ENCODE peak calls at places on chromosomes 1 and 21, in nine cellular contexts. One of them, this sample, is unnamed.

GRCh38 chr1:8342325-8342724 is 24.4 kb downstream of the SLC45A1 start:
- DNase-seq in testis: no peak
- DNase-seq in fibroblast of pulmonary artery: no peak
- DNase-seq in psoas muscle: peak
- DNase-seq in cardiac muscle cell: peak
- DNase-seq in lower lobe of right lung: no peak
- DNase-seq in left lung: no peak
- DNase-seq in astrocyte of the spinal cord: peak
- DNase-seq in fibroblast of lung: peak
- DNase-seq in this sample: peak

GRCh38 chr1:155648207-155649147 is 38.5 kb downstream of the MSTO1 start:
- DNase-seq in testis: no peak
- DNase-seq in fibroblast of pulmonary artery: peak
- DNase-seq in psoas muscle: no peak
- DNase-seq in cardiac muscle cell: peak
- DNase-seq in lower lobe of right lung: no peak
- DNase-seq in left lung: no peak
- DNase-seq in astrocyte of the spinal cord: peak
- DNase-seq in fibroblast of lung: peak
- DNase-seq in this sample: peak

GRCh38 chr1:161044535-161044907 is 1.3 kb downstream of the USF1 start:
- DNase-seq in testis: no peak
- DNase-seq in fibroblast of pulmonary artery: peak
- DNase-seq in psoas muscle: no peak
- DNase-seq in cardiac muscle cell: peak
- DNase-seq in lower lobe of right lung: no peak
- DNase-seq in left lung: no peak
- DNase-seq in astrocyte of the spinal cord: no peak
- DNase-seq in fibroblast of lung: no peak
- DNase-seq in this sample: peak

GRCh38 chr1:216075339-216075738 is 347.9 kb downstream of the USH2A start:
- DNase-seq in testis: no peak
- DNase-seq in fibroblast of pulmonary artery: no peak
- DNase-seq in psoas muscle: no peak
- DNase-seq in cardiac muscle cell: peak
- DNase-seq in lower lobe of right lung: no peak
- DNase-seq in left lung: no peak
- DNase-seq in astrocyte of the spinal cord: peak
- DNase-seq in fibroblast of lung: peak
- DNase-seq in this sample: no peak

GRCh38 chr1:87940410-87940809 is 611.7 kb downstream of the LMO4 start:
- DNase-seq in testis: no peak
- DNase-seq in fibroblast of pulmonary artery: no peak
- DNase-seq in psoas muscle: no peak
- DNase-seq in cardiac muscle cell: no peak
- DNase-seq in lower lobe of right lung: no peak
- DNase-seq in left lung: no peak
- DNase-seq in astrocyte of the spinal cord: no peak
- DNase-seq in fibroblast of lung: no peak
- DNase-seq in this sample: no peak

GRCh38 chr1:43651922-43652321 is 2.0 kb downstream of the KDM4A start:
- DNase-seq in testis: no peak
- DNase-seq in fibroblast of pulmonary artery: no peak
- DNase-seq in psoas muscle: no peak
- DNase-seq in cardiac muscle cell: no peak
- DNase-seq in lower lobe of right lung: no peak
- DNase-seq in left lung: no peak
- DNase-seq in astrocyte of the spinal cord: no peak
- DNase-seq in fibroblast of lung: no peak
- DNase-seq in this sample: no peak

GRCh38 chr1:240776237-240776636 is 164.3 kb upstream of the GREM2 start:
- DNase-seq in testis: no peak
- DNase-seq in fibroblast of pulmonary artery: no peak
- DNase-seq in psoas muscle: no peak
- DNase-seq in cardiac muscle cell: no peak
- DNase-seq in lower lobe of right lung: no peak
- DNase-seq in left lung: no peak
- DNase-seq in astrocyte of the spinal cord: no peak
- DNase-seq in fibroblast of lung: no peak
- DNase-seq in this sample: no peak

GRCh38 chr1:208534604-208534907 is 290.4 kb upstream of the PLXNA2 start:
- DNase-seq in testis: no peak
- DNase-seq in fibroblast of pulmonary artery: no peak
- DNase-seq in psoas muscle: no peak
- DNase-seq in cardiac muscle cell: no peak
- DNase-seq in lower lobe of right lung: no peak
- DNase-seq in left lung: no peak
- DNase-seq in astrocyte of the spinal cord: no peak
- DNase-seq in fibroblast of lung: no peak
- DNase-seq in this sample: no peak

GRCh38 chr1:26353210-26353859 is 595 bp downstream of the CRYBG2 start:
- DNase-seq in testis: no peak
- DNase-seq in fibroblast of pulmonary artery: no peak
- DNase-seq in psoas muscle: no peak
- DNase-seq in cardiac muscle cell: no peak
- DNase-seq in lower lobe of right lung: no peak
- DNase-seq in left lung: no peak
- DNase-seq in astrocyte of the spinal cord: no peak
- DNase-seq in fibroblast of lung: no peak
- DNase-seq in this sample: no peak

GRCh38 chr1:59046730-59047157 is 250.2 kb upstream of the FGGY start:
- DNase-seq in testis: no peak
- DNase-seq in fibroblast of pulmonary artery: no peak
- DNase-seq in psoas muscle: no peak
- DNase-seq in cardiac muscle cell: no peak
- DNase-seq in lower lobe of right lung: no peak
- DNase-seq in left lung: no peak
- DNase-seq in astrocyte of the spinal cord: no peak
- DNase-seq in fibroblast of lung: no peak
- DNase-seq in this sample: no peak

GRCh38 chr1:145849356-145850165 is 4.1 kb downstream of the NUDT17 start:
- DNase-seq in testis: no peak
- DNase-seq in fibroblast of pulmonary artery: peak
- DNase-seq in psoas muscle: no peak
- DNase-seq in cardiac muscle cell: peak
- DNase-seq in lower lobe of right lung: no peak
- DNase-seq in left lung: no peak
- DNase-seq in astrocyte of the spinal cord: peak
- DNase-seq in fibroblast of lung: peak
- DNase-seq in this sample: peak

GRCh38 chr21:42350271-42350885 is 416 bp downstream of the TFF2 start:
- DNase-seq in testis: no peak
- DNase-seq in fibroblast of pulmonary artery: no peak
- DNase-seq in psoas muscle: no peak
- DNase-seq in cardiac muscle cell: no peak
- DNase-seq in lower lobe of right lung: no peak
- DNase-seq in left lung: no peak
- DNase-seq in astrocyte of the spinal cord: no peak
- DNase-seq in fibroblast of lung: no peak
- DNase-seq in this sample: no peak

GRCh38 chr21:28725396-28725795 is 267.3 kb downstream of the LTN1 start:
- DNase-seq in testis: no peak
- DNase-seq in fibroblast of pulmonary artery: no peak
- DNase-seq in psoas muscle: no peak
- DNase-seq in cardiac muscle cell: peak
- DNase-seq in lower lobe of right lung: no peak
- DNase-seq in left lung: no peak
- DNase-seq in astrocyte of the spinal cord: no peak
- DNase-seq in fibroblast of lung: peak
- DNase-seq in this sample: no peak

GRCh38 chr21:46052703-46053651 is 44.9 kb upstream of the COL6A2 start:
- DNase-seq in testis: peak
- DNase-seq in fibroblast of pulmonary artery: peak
- DNase-seq in psoas muscle: no peak
- DNase-seq in cardiac muscle cell: peak
- DNase-seq in lower lobe of right lung: peak
- DNase-seq in left lung: no peak
- DNase-seq in astrocyte of the spinal cord: peak
- DNase-seq in fibroblast of lung: peak
- DNase-seq in this sample: peak

GRCh38 chr1:30437059-30437576 is 286.3 kb downstream of the MATN1 start:
- DNase-seq in testis: no peak
- DNase-seq in fibroblast of pulmonary artery: no peak
- DNase-seq in psoas muscle: no peak
- DNase-seq in cardiac muscle cell: no peak
- DNase-seq in lower lobe of right lung: no peak
- DNase-seq in left lung: peak
- DNase-seq in astrocyte of the spinal cord: no peak
- DNase-seq in fibroblast of lung: no peak
- DNase-seq in this sample: no peak

GRCh38 chr1:7218210-7218832 is 433.1 kb downstream of the CAMTA1 start:
- DNase-seq in testis: peak
- DNase-seq in fibroblast of pulmonary artery: peak
- DNase-seq in psoas muscle: no peak
- DNase-seq in cardiac muscle cell: peak
- DNase-seq in lower lobe of right lung: no peak
- DNase-seq in left lung: no peak
- DNase-seq in astrocyte of the spinal cord: peak
- DNase-seq in fibroblast of lung: peak
- DNase-seq in this sample: peak

DNA sequence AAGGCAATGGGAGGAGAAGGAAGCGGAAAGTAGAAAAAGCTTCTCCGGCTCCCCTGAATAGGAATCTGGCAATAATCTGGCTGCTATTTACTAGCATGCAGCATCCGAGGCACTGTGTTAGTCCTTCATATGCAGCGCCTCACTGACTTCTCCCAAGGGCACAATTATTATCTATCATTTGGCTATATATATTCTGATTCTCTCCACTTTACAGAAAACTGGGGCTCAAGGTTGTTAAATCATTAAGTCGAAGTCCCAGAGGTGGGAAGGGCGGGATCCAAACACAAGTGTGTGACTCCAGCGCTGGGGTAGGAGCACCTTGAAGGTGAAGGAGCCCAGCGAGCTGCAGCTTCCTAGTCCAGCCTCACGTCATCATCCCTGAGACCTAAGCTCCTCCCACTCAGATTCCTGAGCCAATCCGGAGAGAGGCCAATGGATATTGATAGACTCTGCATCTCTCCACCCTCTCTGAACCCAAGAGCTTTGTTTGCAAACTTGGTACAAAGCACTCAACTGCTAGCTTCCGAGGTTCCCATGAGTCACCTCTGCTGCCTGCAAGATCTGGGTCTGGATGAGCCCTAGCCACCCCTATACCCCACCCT is 16.6 kb upstream of the EYA3 start:
- DNase-seq in testis: peak
- DNase-seq in fibroblast of pulmonary artery: peak
- DNase-seq in psoas muscle: no peak
- DNase-seq in cardiac muscle cell: peak
- DNase-seq in lower lobe of right lung: peak
- DNase-seq in left lung: peak
- DNase-seq in astrocyte of the spinal cord: peak
- DNase-seq in fibroblast of lung: peak
- DNase-seq in this sample: peak
- H3K4me3 ChIP-seq in testis: peak
- H3K4me3 ChIP-seq in fibroblast of pulmonary artery: peak
- H3K4me3 ChIP-seq in psoas muscle: peak
- H3K4me3 ChIP-seq in cardiac muscle cell: no peak
- H3K4me3 ChIP-seq in lower lobe of right lung: peak
- H3K4me3 ChIP-seq in left lung: no peak
- H3K4me3 ChIP-seq in astrocyte of the spinal cord: peak
- H3K4me3 ChIP-seq in fibroblast of lung: peak
- H3K4me3 ChIP-seq in this sample: peak

DNA sequence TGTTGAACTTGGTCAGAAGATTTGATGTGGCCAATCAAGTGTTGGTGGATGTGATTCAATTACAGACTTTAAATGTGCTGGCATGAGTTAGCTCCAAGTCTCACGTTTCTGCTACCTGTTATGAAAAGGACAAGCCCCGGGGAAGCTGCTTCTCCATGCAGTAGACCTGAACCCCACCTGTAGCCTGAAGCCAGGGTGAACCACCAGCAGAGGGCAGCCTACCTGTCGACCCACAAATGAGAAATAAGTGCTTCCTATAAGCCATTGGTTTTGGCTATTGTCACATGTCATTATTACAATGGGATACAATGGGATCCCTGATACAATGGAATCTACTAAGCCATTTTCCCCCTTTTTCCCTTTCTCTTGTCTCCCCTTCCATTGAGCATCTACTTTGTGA is 230.2 kb downstream of the PRDM2 start:
- DNase-seq in testis: no peak
- DNase-seq in fibroblast of pulmonary artery: peak
- DNase-seq in psoas muscle: no peak
- DNase-seq in cardiac muscle cell: no peak
- DNase-seq in lower lobe of right lung: no peak
- DNase-seq in left lung: no peak
- DNase-seq in astrocyte of the spinal cord: no peak
- DNase-seq in fibroblast of lung: no peak
- DNase-seq in this sample: no peak
- TF ChIP-seq CTCF in testis: no peak
- TF ChIP-seq CTCF in fibroblast of pulmonary artery: peak
- TF ChIP-seq CTCF in psoas muscle: no peak
- TF ChIP-seq CTCF in cardiac muscle cell: no peak
- TF ChIP-seq CTCF in lower lobe of right lung: peak
- TF ChIP-seq CTCF in left lung: no peak
- TF ChIP-seq CTCF in astrocyte of the spinal cord: no peak
- TF ChIP-seq CTCF in fibroblast of lung: no peak
- TF ChIP-seq CTCF in this sample: no peak

DNA sequence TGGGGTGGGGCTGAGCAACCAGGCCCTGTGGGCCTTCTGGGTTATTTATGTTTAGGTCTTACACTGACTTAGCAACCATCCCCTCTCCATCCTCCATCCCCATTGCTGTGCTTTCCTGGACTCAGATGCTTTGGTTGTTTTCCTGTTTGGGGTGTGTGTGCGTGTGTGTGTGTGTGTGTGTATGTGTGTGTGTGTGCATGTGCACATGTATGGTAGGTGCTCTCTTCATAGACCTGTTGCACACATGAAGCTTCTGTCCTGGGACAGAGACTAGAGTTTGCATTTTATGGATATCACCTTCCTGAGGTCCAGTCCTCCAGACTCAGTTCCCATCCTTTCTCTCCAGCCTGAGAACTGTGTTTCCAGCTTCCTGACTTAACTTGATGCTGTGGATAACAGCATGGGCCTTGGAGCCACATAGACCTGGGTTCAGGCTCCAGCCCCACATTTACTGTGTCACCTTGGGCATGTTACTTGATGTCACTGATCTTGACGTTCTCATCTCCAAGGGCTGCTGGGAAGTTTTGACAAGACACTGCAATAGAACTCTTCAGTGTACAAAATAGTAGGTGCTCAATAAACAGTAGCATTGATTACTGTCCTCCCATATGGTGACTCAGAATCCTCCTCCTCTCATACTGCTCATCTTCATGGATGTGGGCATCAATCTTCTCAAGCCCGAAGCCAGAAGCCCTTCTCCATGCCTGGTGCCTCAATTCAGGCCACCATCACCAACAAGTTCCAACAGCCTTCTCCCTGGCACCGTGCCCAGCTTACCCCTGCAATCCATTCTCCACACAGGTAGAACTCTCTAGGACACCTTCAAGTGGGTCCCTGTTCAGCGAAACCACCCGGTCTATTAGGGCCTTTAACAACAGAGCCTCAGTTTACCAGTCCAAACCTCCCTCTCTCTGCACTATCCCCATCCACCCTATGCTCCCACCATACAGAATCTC is 181.8 kb upstream of the EDN2 start:
- DNase-seq in testis: no peak
- DNase-seq in fibroblast of pulmonary artery: no peak
- DNase-seq in psoas muscle: no peak
- DNase-seq in cardiac muscle cell: no peak
- DNase-seq in lower lobe of right lung: no peak
- DNase-seq in left lung: no peak
- DNase-seq in astrocyte of the spinal cord: no peak
- DNase-seq in fibroblast of lung: no peak
- DNase-seq in this sample: no peak
- H3K4me3 ChIP-seq in testis: no peak
- H3K4me3 ChIP-seq in fibroblast of pulmonary artery: no peak
- H3K4me3 ChIP-seq in psoas muscle: no peak
- H3K4me3 ChIP-seq in cardiac muscle cell: no peak
- H3K4me3 ChIP-seq in lower lobe of right lung: no peak
- H3K4me3 ChIP-seq in left lung: no peak
- H3K4me3 ChIP-seq in astrocyte of the spinal cord: no peak
- H3K4me3 ChIP-seq in fibroblast of lung: no peak
- H3K4me3 ChIP-seq in this sample: no peak

GRCh38 chr21:44332383-44332782 is 6.8 kb downstream of the CFAP410 start:
- DNase-seq in testis: no peak
- DNase-seq in fibroblast of pulmonary artery: no peak
- DNase-seq in psoas muscle: no peak
- DNase-seq in cardiac muscle cell: no peak
- DNase-seq in lower lobe of right lung: no peak
- DNase-seq in left lung: no peak
- DNase-seq in astrocyte of the spinal cord: no peak
- DNase-seq in fibroblast of lung: no peak
- DNase-seq in this sample: no peak
- TF ChIP-seq CTCF in testis: no peak
- TF ChIP-seq CTCF in fibroblast of pulmonary artery: no peak
- TF ChIP-seq CTCF in psoas muscle: no peak
- TF ChIP-seq CTCF in cardiac muscle cell: no peak
- TF ChIP-seq CTCF in lower lobe of right lung: no peak
- TF ChIP-seq CTCF in left lung: no peak
- TF ChIP-seq CTCF in astrocyte of the spinal cord: no peak
- TF ChIP-seq CTCF in fibroblast of lung: no peak
- TF ChIP-seq CTCF in this sample: no peak